ENCODE peak calls at places on chromosomes 12 and 14, in four cellular contexts. R, Z, G and S are unnamed samples.

GRCh38 chr12:59403259-59403932 is 192.4 kb upstream of the SLC16A7 start:
- DNase-seq in R (peak; percentile 44), Z (peak; percentile 1), G (no peak), S (no peak)

GRCh38 chr12:66388512-66388911 is 86.2 kb downstream of the HELB start:
- DNase-seq in R (no peak), Z (no peak), G (no peak), S (no peak)

GRCh38 chr14:54343276-54344121 is 53.3 kb upstream of the CDKN3 start:
- DNase-seq in R (peak; percentile 34), Z (no peak), G (no peak), S (no peak)

GRCh38 chr12:22105542-22105941 is 59.5 kb downstream of the CMAS start:
- DNase-seq in R (no peak), Z (no peak), G (no peak), S (no peak)

GRCh38 chr14:93960108-93960475 is 16.3 kb downstream of the ASB2 start:
- DNase-seq in R (no peak), Z (no peak), G (no peak), S (no peak)

GRCh38 chr12:46402451-46402850 is 29.9 kb upstream of the SLC38A2 start:
- DNase-seq in R (no peak), Z (no peak), G (no peak), S (no peak)

GRCh38 chr14:103401223-103402214 is 16.3 kb downstream of the MARK3 start:
- DNase-seq in R (no peak), Z (no peak), G (no peak), S (no peak)

GRCh38 chr14:94655169-94655710 is 43.0 kb downstream of the SERPINA3 start:
- DNase-seq in R (no peak), Z (no peak), G (no peak), S (no peak)

GRCh38 chr12:113239288-113239771 is 18.1 kb downstream of the TPCN1 start:
- DNase-seq in R (no peak), Z (no peak), G (no peak), S (no peak)

GRCh38 chr14:40656301-40656700 is 950.4 kb upstream of the LRFN5 start:
- DNase-seq in R (no peak), Z (no peak), G (no peak), S (no peak)

GRCh38 chr12:92745874-92746553 is 43.2 kb downstream of the PLEKHG7 start:
- DNase-seq in R (no peak), Z (peak; percentile 72), G (no peak), S (no peak)

GRCh38 chr12:49750027-49750977 is 8.9 kb downstream of the TMBIM6 start:
- DNase-seq in R (peak; percentile 31), Z (no peak), G (no peak), S (peak; percentile 36)

DNA sequence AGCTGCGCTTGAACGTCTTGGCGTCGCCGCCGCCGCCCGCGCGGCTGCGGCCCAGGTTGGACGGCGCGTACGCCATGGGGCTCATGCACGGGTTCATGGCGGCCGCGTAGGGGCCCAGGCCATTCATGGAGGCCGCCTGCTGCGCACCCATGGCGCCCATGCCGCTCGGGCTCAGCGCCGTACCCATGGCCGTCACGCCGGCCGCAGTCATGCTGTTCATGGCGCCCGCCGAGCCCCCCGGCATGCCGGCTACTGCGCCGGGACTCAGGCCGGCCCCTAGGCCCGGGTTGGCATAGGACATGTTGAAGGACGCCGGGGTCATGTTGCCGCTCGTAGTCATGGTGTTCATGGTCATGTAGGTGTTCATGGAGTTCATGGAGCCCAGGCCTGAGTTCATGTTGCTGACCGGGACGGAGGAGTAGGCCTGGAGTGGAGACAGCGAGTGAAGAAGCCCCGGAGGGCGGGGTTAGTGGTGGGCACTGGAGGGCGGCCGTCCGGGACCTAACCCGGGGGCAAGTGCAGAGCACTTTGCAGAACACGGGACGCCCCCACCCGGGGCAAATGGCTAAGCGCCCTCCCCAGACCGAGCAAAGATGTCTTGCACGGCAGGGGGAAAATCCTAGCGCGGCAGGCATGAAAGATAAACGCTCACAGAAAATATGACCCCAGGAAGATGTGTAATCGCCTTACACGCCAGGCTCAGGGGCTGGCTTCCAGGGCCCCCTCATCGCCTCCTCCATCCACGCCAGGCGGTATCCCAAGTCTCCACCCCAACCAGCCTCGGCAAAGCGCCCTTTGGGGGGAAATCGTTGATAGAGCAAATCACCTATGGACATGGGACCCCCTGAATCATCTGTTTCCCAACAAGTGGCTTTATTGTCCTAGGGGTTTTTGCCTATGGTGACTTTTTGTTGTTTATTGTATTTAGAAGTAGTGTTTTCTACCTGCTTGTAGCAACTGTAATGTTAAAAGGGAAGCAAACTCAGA is 2.5 kb downstream of the FOXA1 start:
- DNase-seq in R (no peak), Z (no peak), G (no peak), S (no peak)
- TF ChIP-seq CHD4 in R (no peak), Z (no peak), G (no peak), S (no peak)

GRCh38 chr14:104749111-104749649 is 3.8 kb upstream of the SIVA1 start:
- DNase-seq in R (peak; percentile 88), Z (no peak), G (no peak), S (no peak)
- TF ChIP-seq REST in R (no peak), Z (no peak), G (no peak), S (no peak)

DNA sequence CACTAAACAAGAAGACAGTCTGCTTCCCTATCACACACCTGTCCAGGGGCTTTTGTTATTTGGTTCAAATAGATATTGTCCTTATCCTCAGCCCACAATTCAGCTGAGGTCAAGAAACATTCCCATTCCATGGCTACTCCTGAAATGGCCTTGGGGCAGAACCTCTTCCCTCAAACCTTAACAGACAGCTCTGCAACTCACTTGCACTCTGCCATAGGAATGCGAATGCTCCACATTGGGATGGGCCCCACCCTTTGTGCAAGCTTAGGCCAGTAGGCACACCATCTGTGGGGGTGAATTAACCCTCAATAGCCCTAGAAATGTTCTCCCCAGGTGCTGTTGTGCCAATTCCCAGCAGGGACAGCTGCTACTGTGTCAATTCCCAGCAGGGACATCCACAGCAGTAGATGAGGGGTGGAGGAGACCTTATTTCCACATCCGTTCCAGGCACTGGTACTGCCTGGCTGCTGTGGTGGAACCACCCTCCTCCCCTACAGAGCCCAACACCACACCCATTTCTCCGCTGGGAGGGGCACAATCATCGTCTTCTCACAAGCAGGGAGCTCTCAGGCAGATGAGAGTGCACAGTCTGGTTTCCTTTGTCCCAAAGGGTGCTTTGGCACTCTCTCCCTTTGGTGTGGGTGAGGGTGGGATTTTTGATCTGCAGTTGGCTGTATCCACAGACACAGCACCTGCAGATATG is 42.4 kb upstream of the GLIPR1 start:
- DNase-seq in R (no peak), Z (no peak), G (no peak), S (no peak)
- TF ChIP-seq JUNB in R (no peak), Z (no peak), G (no peak), S (no peak)

GRCh38 chr14:64554551-64554950 is 4.8 kb downstream of the PPP1R36 start:
- DNase-seq in R (no peak), Z (no peak), G (no peak), S (no peak)

GRCh38 chr14:64544607-64545312 is 4.2 kb downstream of the HSPA2 start:
- DNase-seq in R (no peak), Z (no peak), G (no peak), S (no peak)

GRCh38 chr14:64549016-64549415 is 745 bp upstream of the PPP1R36 start:
- DNase-seq in R (no peak), Z (no peak), G (no peak), S (no peak)

GRCh38 chr14:64550539-64551333 is 975 bp downstream of the PPP1R36 start:
- DNase-seq in R (no peak), Z (no peak), G (no peak), S (no peak)

DNA sequence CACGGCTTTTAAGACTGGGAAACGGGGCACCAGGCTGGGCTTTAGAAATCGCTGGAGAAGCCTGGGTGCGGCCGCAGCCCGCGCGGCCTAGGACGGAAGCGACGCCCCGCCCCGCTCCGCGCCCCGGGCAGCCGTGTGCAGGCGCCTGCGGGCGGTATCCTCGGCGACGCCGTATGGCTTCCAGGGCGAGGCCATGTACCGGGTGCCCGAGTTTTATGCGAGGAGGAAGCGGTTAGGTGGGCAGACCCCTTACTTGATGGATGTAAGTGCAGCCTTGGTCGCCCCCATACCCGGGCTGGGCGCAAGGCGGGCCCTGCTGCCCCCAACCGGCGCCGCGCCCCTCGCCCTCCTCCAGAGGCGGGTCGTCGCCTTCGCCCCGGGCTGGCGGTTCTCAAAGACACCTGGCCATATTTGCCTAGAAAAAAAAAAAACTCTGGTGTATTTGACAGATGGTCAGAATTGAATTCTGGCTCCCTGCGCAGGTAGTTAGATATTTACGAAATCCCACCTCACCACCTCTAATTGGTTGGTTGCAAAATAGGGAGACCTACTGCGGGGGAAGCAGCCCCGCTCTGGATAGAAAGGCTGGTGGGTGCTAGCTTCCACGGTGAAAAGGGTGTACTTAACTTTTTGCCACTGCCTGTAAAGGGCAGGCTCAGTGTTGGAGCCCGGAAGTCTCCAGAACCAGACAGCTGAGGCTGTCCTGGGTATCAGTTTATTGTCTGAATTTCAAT is at the start of gene PPP1R36:
- DNase-seq in R (no peak), Z (no peak), G (no peak), S (no peak)
- TF ChIP-seq CHD4 in R (no peak), Z (no peak), G (no peak), S (no peak)

GRCh38 chr12:126989532-126989931 is 1277.4 kb upstream of the TMEM132C start:
- DNase-seq in R (no peak), Z (no peak), G (no peak), S (no peak)
- TF ChIP-seq REST in R (no peak), Z (no peak), G (no peak), S (no peak)

GRCh38 chr14:21997300-21997699 is 323.7 kb upstream of the OR4E1 start:
- DNase-seq in R (peak; percentile 43), Z (no peak), G (no peak), S (no peak)
- TF ChIP-seq JUNB in R (no peak), Z (no peak), G (no peak), S (no peak)